ENCODE peak calls at places on chromosomes 1 and 21, in four cellular contexts. W, K, M and H are unnamed samples.

GRCh38 chr1:174077755-174078490 is 55.8 kb upstream of the RC3H1 start:
- DNase-seq in W (no peak), K (no peak), M (no peak), H (no peak)

GRCh38 chr1:25048728-25049127 is 118.7 kb upstream of the RUNX3 start:
- DNase-seq in W (no peak), K (no peak), M (no peak), H (no peak)

GRCh38 chr1:3320246-3321152 is 134.0 kb upstream of the ARHGEF16 start:
- DNase-seq in W (no peak), K (no peak), M (peak), H (no peak)

GRCh38 chr1:5855196-5855897 is 136.9 kb downstream of the NPHP4 start:
- DNase-seq in W (no peak), K (no peak), M (no peak), H (no peak)

GRCh38 chr1:154951901-154952657 is 3.8 kb downstream of the PBXIP1 start:
- DNase-seq in W (no peak), K (no peak), M (no peak), H (no peak)

GRCh38 chr1:184298321-184299052 is 88.3 kb upstream of the C1orf21 start:
- DNase-seq in W (peak), K (peak), M (no peak), H (no peak)

GRCh38 chr1:186511761-186512637 is 51.1 kb upstream of the PDC start:
- DNase-seq in W (no peak), K (peak), M (no peak), H (no peak)

GRCh38 chr1:245605480-245606156 is 450.8 kb downstream of the KIF26B start:
- DNase-seq in W (no peak), K (peak), M (no peak), H (no peak)

GRCh38 chr1:234870020-234870378 is 258.6 kb downstream of the TOMM20 start:
- DNase-seq in W (no peak), K (no peak), M (no peak), H (no peak)

GRCh38 chr1:209443361-209443931 is 140.1 kb upstream of the CAMK1G start:
- DNase-seq in W (no peak), K (no peak), M (no peak), H (no peak)

GRCh38 chr21:27425574-27425973 is 458.7 kb upstream of the ADAMTS5 start:
- DNase-seq in W (no peak), K (peak), M (no peak), H (peak)

GRCh38 chr1:1283821-1284220 is 3.6 kb downstream of the SCNN1D start:
- DNase-seq in W (peak), K (no peak), M (no peak), H (no peak)

GRCh38 chr1:182035097-182035770 is 26.3 kb downstream of the ZNF648 start:
- DNase-seq in W (no peak), K (no peak), M (no peak), H (no peak)

GRCh38 chr1:67642694-67643093 is 42.3 kb upstream of the GADD45A start:
- DNase-seq in W (peak), K (no peak), M (no peak), H (no peak)

GRCh38 chr1:8257621-8258020 is 60.3 kb upstream of the SLC45A1 start:
- DNase-seq in W (no peak), K (no peak), M (no peak), H (no peak)

GRCh38 chr1:71881611-71882010 is 400.7 kb downstream of the NEGR1 start:
- DNase-seq in W (no peak), K (no peak), M (no peak), H (no peak)

GRCh38 chr1:109595540-109595939 is 23.9 kb downstream of the GNAT2 start:
- DNase-seq in W (no peak), K (peak), M (no peak), H (no peak)

GRCh38 chr1:85289207-85289847 is 12.9 kb upstream of the BCL10 start:
- DNase-seq in W (no peak), K (peak), M (no peak), H (peak)

GRCh38 chr1:94258873-94259331 is 21.5 kb upstream of the ARHGAP29 start:
- DNase-seq in W (peak), K (peak), M (no peak), H (peak)